ENCODE peak calls at places on chromosome 6, in four cellular contexts. J, P, R and K are unnamed samples.

GRCh38 chr6:49634811-49635159 is 1.9 kb downstream of the RHAG start:
- DNase-seq in J (no peak), P (no peak), R (no peak), K (no peak)

GRCh38 chr6:15399651-15400470 is 154.0 kb downstream of the JARID2 start:
- DNase-seq in J (no peak), P (no peak), R (peak), K (peak)

GRCh38 chr6:52595000-52595795 is 18.3 kb upstream of the TRAM2 start:
- DNase-seq in J (no peak), P (peak), R (no peak), K (no peak)

GRCh38 chr6:151142676-151143075 is 97.1 kb upstream of the AKAP12 start:
- DNase-seq in J (no peak), P (no peak), R (no peak), K (no peak)

GRCh38 chr6:42402184-42402583 is 49.5 kb downstream of the TRERF1 start:
- DNase-seq in J (no peak), P (peak), R (no peak), K (no peak)

GRCh38 chr6:26312096-26312463 is 52.9 kb upstream of the BTN3A2 start:
- DNase-seq in J (no peak), P (no peak), R (no peak), K (no peak)

GRCh38 chr6:5191722-5192121 is 69.0 kb downstream of the LYRM4 start:
- DNase-seq in J (no peak), P (no peak), R (no peak), K (no peak)

GRCh38 chr6:151649835-151650234 is 156.0 kb downstream of the CCDC170 start:
- DNase-seq in J (no peak), P (no peak), R (no peak), K (no peak)

GRCh38 chr6:42532038-42532669 is 31.7 kb upstream of the UBR2 start:
- DNase-seq in J (no peak), P (no peak), R (no peak), K (no peak)

GRCh38 chr6:2030682-2031244 is 214.6 kb downstream of the GMDS start:
- DNase-seq in J (no peak), P (no peak), R (no peak), K (no peak)

GRCh38 chr6:48134246-48134645 is 23.2 kb upstream of the PTCHD4 start:
- DNase-seq in J (no peak), P (no peak), R (no peak), K (no peak)

GRCh38 chr6:14877758-14878157 is 368.1 kb upstream of the JARID2 start:
- DNase-seq in J (no peak), P (no peak), R (no peak), K (no peak)